ENCODE peak calls at places on chromosomes 2 and 18, in four cellular contexts. W, B, Z and O are unnamed samples.

GRCh38 chr2:237254369-237254861 is 159.5 kb downstream of the COL6A3 start:
- DNase-seq in W (no peak), B (no peak), Z (no peak), O (no peak)

GRCh38 chr2:207225773-207226172 is 60.0 kb upstream of the KLF7 start:
- DNase-seq in W (no peak), B (no peak), Z (no peak), O (no peak)

GRCh38 chr2:62065243-62065642 is 130.7 kb upstream of the B3GNT2 start:
- DNase-seq in W (no peak), B (no peak), Z (no peak), O (no peak)

GRCh38 chr2:237866119-237866621 is 6.7 kb downstream of the RAMP1 start:
- DNase-seq in W (no peak), B (no peak), Z (peak), O (no peak)

GRCh38 chr2:163601377-163601776 is 134.4 kb downstream of the FIGN start:
- DNase-seq in W (no peak), B (no peak), Z (no peak), O (no peak)

GRCh38 chr2:236980961-236981360 is 104.7 kb upstream of the COPS8 start:
- DNase-seq in W (no peak), B (no peak), Z (no peak), O (no peak)

GRCh38 chr2:241036964-241037421 is 38.6 kb downstream of the SNED1 start:
- DNase-seq in W (no peak), B (no peak), Z (no peak), O (no peak)

GRCh38 chr2:138059487-138059886 is 95.2 kb downstream of the HNMT start:
- DNase-seq in W (no peak), B (no peak), Z (no peak), O (no peak)

GRCh38 chr2:127196998-127197397 is 23.1 kb downstream of the CYP27C1 start:
- DNase-seq in W (peak), B (peak), Z (no peak), O (no peak)

GRCh38 chr2:128734521-128735295 is 416.0 kb upstream of the HS6ST1 start:
- DNase-seq in W (no peak), B (no peak), Z (peak), O (peak)
- TF ChIP-seq FOXJ3 in W (no peak), B (no peak), Z (no peak), O (no peak)

DNA sequence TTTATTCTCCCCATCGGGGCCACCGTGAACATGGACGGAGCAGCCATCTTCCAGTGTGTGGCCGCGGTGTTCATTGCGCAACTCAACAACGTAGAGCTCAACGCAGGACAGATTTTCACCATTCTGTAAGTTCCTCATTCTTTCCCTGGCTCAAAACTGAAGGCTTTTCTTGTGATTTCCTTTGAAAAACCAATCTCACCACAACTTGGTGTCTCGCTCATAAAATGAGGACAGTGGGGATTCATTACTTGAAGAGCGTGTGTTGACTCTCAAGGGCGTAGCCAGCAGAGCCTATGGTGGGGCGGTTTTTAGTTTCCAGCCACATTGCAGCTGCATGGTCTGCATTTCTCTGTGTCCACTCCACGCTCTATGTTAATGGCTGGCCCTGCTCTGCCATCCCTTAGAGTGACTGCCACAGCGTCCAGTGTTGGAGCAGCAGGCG is 29.0 kb downstream of the SLC1A4 start:
- DNase-seq in W (no peak), B (no peak), Z (no peak), O (no peak)
- TF ChIP-seq FOXJ3 in W (no peak), B (no peak), Z (no peak), O (no peak)

DNA sequence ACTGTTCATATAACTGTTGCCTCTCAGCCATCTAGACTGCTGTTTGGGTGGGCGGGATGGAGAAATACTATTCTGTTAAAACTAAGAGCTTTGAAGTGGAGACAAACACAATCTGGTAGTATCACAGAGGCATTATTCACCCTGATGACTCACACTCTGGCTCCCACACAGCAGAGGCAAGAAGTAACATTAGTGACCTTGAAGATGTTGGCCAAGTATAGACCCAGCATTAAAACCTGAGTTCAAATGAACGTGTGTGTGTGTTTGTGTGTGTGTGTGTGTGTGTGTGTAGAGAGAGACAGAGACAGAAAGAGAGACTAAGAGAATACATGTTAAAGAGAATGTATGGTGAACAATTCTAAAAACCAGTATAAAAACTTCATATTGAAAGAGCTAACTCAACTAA is 22.5 kb upstream of the ACVR1 start:
- DNase-seq in W (peak), B (no peak), Z (no peak), O (no peak)
- TF ChIP-seq FOXJ3 in W (no peak), B (no peak), Z (no peak), O (no peak)

GRCh38 chr18:23458830-23459529 is 5.9 kb downstream of the RIOK3 start:
- DNase-seq in W (no peak), B (no peak), Z (no peak), O (no peak)

GRCh38 chr18:23460285-23461273 is 7.5 kb downstream of the RIOK3 start:
- DNase-seq in W (no peak), B (peak), Z (no peak), O (no peak)

GRCh38 chr18:23459530-23459921 is 6.4 kb downstream of the RIOK3 start:
- DNase-seq in W (no peak), B (peak), Z (no peak), O (no peak)

DNA sequence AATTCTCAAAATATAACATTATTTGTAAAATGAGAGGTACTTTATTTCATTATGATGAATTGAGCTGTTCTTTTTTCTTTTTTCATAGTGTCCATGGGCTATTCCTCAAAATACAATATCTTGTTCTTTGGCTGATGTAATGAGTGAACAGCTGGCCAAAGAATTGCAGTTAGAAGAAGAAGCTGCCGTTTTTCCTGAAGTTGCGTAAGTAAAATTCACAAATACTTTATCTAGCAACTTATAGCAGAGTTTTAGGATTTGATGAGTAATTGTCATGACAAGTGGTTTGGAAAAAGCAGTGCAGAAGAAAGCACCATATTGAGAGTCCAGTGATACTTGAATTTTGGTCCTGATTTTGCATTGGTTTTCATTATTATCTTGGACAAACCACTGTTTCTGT is 9.8 kb downstream of the RIOK3 start:
- DNase-seq in W (no peak), B (no peak), Z (no peak), O (no peak)
- TF ChIP-seq FOXJ3 in W (no peak), B (no peak), Z (no peak), O (no peak)